ENCODE peak calls at places on chromosomes 4 and X, in five cellular contexts. W is tibial artery, B is uterus, R is sigmoid colon, C is neural progenitor cell. K is an unnamed sample.

GRCh38 chr4:96913437-96914075 is 1073.7 kb downstream of the PDHA2 start:
- DNase-seq in W (no peak), B (no peak), R (no peak), C (peak), K (no peak)

GRCh38 chrX:23317799-23318724 is 16.6 kb upstream of the PTCHD1 start:
- DNase-seq in W (no peak), B (no peak), R (no peak), C (peak), K (no peak)

GRCh38 chrX:2657532-2657931 is 33.6 kb upstream of the CD99 start:
- DNase-seq in W (no peak), B (no peak), R (no peak), C (no peak), K (no peak)

GRCh38 chr4:124433044-124433443 is 279.5 kb downstream of the ANKRD50 start:
- DNase-seq in W (no peak), B (no peak), R (no peak), C (no peak), K (no peak)

GRCh38 chrX:130024127-130024526 is 41.7 kb downstream of the BCORL1 start:
- DNase-seq in W (peak), B (peak), R (peak), C (peak), K (peak)

GRCh38 chr4:86218721-86219481 is 141.0 kb downstream of the MAPK10 start:
- DNase-seq in W (no peak), B (peak), R (no peak), C (peak), K (no peak)

GRCh38 chr4:82429728-82430192 is 502 bp downstream of the HNRNPDL start:
- DNase-seq in W (no peak), B (no peak), R (peak), C (peak), K (no peak)

GRCh38 chr4:153296424-153296823 is 48.1 kb upstream of the MND1 start:
- DNase-seq in W (no peak), B (peak), R (peak), C (peak), K (no peak)

GRCh38 chrX:140292188-140292587 is 212.7 kb downstream of the SOX3 start:
- DNase-seq in W (no peak), B (no peak), R (no peak), C (no peak), K (no peak)

GRCh38 chrX:9318213-9318612 is 146.6 kb upstream of the TBL1X start:
- DNase-seq in W (no peak), B (no peak), R (no peak), C (no peak), K (no peak)

GRCh38 chr4:71254451-71255012 is 84.3 kb upstream of the SLC4A4 start:
- DNase-seq in W (no peak), B (no peak), R (no peak), C (no peak), K (no peak)

GRCh38 chrX:68994135-68994882 is 165.5 kb downstream of the EFNB1 start:
- DNase-seq in W (no peak), B (no peak), R (no peak), C (no peak), K (peak)

GRCh38 chrX:41728125-41728524 is 4.1 kb downstream of the GPR82 start:
- DNase-seq in W (no peak), B (no peak), R (no peak), C (no peak), K (no peak)

GRCh38 chr4:183180621-183181020 is 81.6 kb downstream of the WWC2 start:
- DNase-seq in W (no peak), B (no peak), R (no peak), C (no peak), K (no peak)

GRCh38 chr4:140757220-140757607 is 1.0 kb upstream of the TBC1D9 start:
- DNase-seq in W (no peak), B (no peak), R (no peak), C (peak), K (no peak)
- H3K4me3 ChIP-seq in W (peak), B (peak), R (peak), C (peak), K (peak)

GRCh38 chr4:184457530-184458249 is 16.7 kb downstream of the IRF2 start:
- DNase-seq in W (no peak), B (no peak), R (no peak), C (no peak), K (no peak)
- TF ChIP-seq CTCF in W (no peak), B (no peak), R (no peak), C (no peak), K (no peak)

GRCh38 chr4:6957994-6958393 is 48.4 kb downstream of the TBC1D14 start:
- DNase-seq in W (peak), B (no peak), R (no peak), C (no peak), K (no peak)

GRCh38 chr4:6961496-6962210 is 52.0 kb downstream of the TBC1D14 start:
- DNase-seq in W (peak), B (no peak), R (no peak), C (peak), K (no peak)

GRCh38 chr4:6959261-6959660 is 49.6 kb downstream of the TBC1D14 start:
- DNase-seq in W (no peak), B (no peak), R (no peak), C (no peak), K (no peak)

GRCh38 chr4:6960628-6961027 is 51.0 kb downstream of the TBC1D14 start:
- DNase-seq in W (no peak), B (no peak), R (no peak), C (no peak), K (no peak)

GRCh38 chr4:6960154-6960553 is 50.5 kb downstream of the TBC1D14 start:
- DNase-seq in W (no peak), B (no peak), R (no peak), C (no peak), K (no peak)
- H3K27ac ChIP-seq in W (no peak), B (no peak), R (no peak), C (no peak), K (no peak)

GRCh38 chr4:150240011-150240410 is 161.8 kb downstream of the DCLK2 start:
- DNase-seq in W (no peak), B (no peak), R (no peak), C (no peak), K (no peak)

GRCh38 chr4:150235795-150236385 is 157.6 kb downstream of the DCLK2 start:
- DNase-seq in W (no peak), B (no peak), R (no peak), C (no peak), K (no peak)

GRCh38 chr4:150237110-150237852 is 159.0 kb downstream of the DCLK2 start:
- DNase-seq in W (no peak), B (no peak), R (no peak), C (no peak), K (no peak)

GRCh38 chr4:150236626-150237025 is 158.4 kb downstream of the DCLK2 start:
- DNase-seq in W (no peak), B (no peak), R (no peak), C (no peak), K (no peak)

GRCh38 chr4:150238591-150238990 is 160.3 kb downstream of the DCLK2 start:
- DNase-seq in W (no peak), B (no peak), R (no peak), C (no peak), K (no peak)
- H3K4me3 ChIP-seq in W (no peak), B (no peak), R (no peak), C (no peak), K (no peak)

GRCh38 chr4:89773793-89774192 is 63.2 kb downstream of the SNCA start:
- DNase-seq in W (no peak), B (no peak), R (no peak), C (no peak), K (no peak)
- TF ChIP-seq CTCF in W (no peak), B (no peak), R (no peak), C (no peak), K (no peak)

DNA sequence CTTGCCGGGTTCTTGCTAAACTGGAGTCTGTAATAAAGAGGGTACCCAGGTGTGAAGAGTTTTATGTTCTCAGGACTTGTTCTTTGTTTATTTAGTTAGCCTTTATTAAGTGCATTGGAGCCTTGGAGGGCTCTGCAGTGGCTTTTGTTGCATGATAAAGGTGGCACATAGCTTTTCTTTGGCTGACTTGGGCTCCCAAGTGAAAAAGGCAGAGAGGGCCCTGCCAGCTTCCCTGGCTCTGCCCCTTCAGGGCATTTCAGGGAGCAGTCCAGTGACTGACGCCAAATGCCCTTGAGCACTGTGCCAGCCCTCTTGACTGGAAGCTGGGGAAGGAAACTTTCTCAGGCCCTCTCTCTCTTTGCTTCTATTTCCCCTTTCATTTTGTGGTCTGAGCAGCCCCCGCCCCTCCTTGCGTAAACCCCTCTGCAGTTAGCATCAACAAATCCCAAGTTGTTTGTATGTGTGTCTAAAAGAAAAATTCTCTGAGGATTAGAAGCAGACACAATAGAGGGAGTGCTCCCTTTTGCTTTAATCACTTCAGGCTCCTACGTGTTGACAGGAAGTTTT is 152.2 kb downstream of the NHS start:
- DNase-seq in W (peak), B (no peak), R (no peak), C (peak), K (no peak)
- H3K27ac ChIP-seq in W (no peak), B (no peak), R (peak), C (no peak), K (peak)

GRCh38 chr4:178535939-178536579 is 1093.8 kb upstream of the AGA start:
- DNase-seq in W (no peak), B (no peak), R (no peak), C (no peak), K (no peak)
- H3K4me3 ChIP-seq in W (no peak), B (no peak), R (no peak), C (no peak), K (no peak)

DNA sequence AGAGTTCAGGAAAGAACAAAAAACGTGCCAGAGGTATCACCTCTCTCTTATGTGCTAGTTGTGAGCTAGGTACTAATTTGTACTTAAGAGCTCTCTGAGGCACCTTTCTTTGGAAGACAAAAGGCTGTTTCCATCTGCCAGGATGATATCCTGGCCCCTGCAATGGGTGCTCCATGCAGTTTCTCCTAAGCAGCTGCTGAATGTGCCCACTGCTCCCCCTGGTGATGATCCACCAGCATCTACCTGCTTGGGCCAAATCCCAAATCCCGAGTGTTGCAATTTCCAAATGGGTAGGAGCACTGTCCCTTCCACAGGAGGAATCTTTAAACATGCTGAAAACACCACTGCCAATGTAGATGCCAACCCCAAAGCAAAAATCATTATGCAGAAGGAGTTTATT is 69.4 kb upstream of the C4orf50 start:
- DNase-seq in W (peak), B (no peak), R (peak), C (peak), K (peak)
- TF ChIP-seq CTCF in W (no peak), B (no peak), R (peak), C (peak), K (no peak)